ENCODE peak calls at places on chromosomes 13 and 19, in four cellular contexts. One of them, this sample, is unnamed.

GRCh38 chr13:93004919-93005318 is 221.7 kb upstream of the GPC6 start:
- DNase-seq in NT2/D1: peak; percentile 22
- DNase-seq in caudate nucleus: no peak
- DNase-seq in SHP77: no peak
- DNase-seq in this sample: peak; percentile 39

GRCh38 chr19:41501854-41502253 is 58.9 kb downstream of the ERICH4 start:
- DNase-seq in NT2/D1: no peak
- DNase-seq in SHP77: no peak
- DNase-seq in caudate nucleus: no peak
- DNase-seq in this sample: no peak

GRCh38 chr13:31038834-31039552 is 106.5 kb downstream of the TEX26 start:
- DNase-seq in SHP77: no peak
- DNase-seq in caudate nucleus: no peak
- DNase-seq in NT2/D1: no peak
- DNase-seq in this sample: no peak

GRCh38 chr19:3443840-3444694 is 36.3 kb downstream of the SMIM24 start:
- DNase-seq in SHP77: no peak
- DNase-seq in NT2/D1: peak; percentile 74
- DNase-seq in caudate nucleus: no peak
- DNase-seq in this sample: no peak

GRCh38 chr13:31200636-31200970 is 828 bp downstream of the B3GLCT start:
- DNase-seq in SHP77: peak; percentile 24
- DNase-seq in NT2/D1: no peak
- DNase-seq in caudate nucleus: no peak
- DNase-seq in this sample: no peak

GRCh38 chr19:3440082-3440481 is 40.2 kb downstream of the SMIM24 start:
- DNase-seq in NT2/D1: peak; percentile 27
- DNase-seq in caudate nucleus: no peak
- DNase-seq in SHP77: peak; percentile 30
- DNase-seq in this sample: no peak

GRCh38 chr19:51440846-51441409 is 17.3 kb downstream of the SIGLEC8 start:
- DNase-seq in SHP77: no peak
- DNase-seq in caudate nucleus: no peak
- DNase-seq in NT2/D1: no peak
- DNase-seq in this sample: no peak

GRCh38 chr13:30978981-30979956 is 46.8 kb downstream of the TEX26 start:
- DNase-seq in NT2/D1: peak; percentile 22
- DNase-seq in SHP77: peak; percentile 29
- DNase-seq in caudate nucleus: no peak
- DNase-seq in this sample: peak; percentile 60

GRCh38 chr13:33236021-33236420 is 49.5 kb downstream of the STARD13 start:
- DNase-seq in SHP77: no peak
- DNase-seq in caudate nucleus: no peak
- DNase-seq in NT2/D1: no peak
- DNase-seq in this sample: no peak

GRCh38 chr13:102847272-102848234 is 1.7 kb downstream of the ERCC5 start:
- DNase-seq in caudate nucleus: no peak
- DNase-seq in SHP77: peak; percentile 32
- DNase-seq in NT2/D1: no peak
- DNase-seq in this sample: no peak

GRCh38 chr13:36712785-36713184 is 39.0 kb downstream of the SERTM1 start:
- DNase-seq in SHP77: no peak
- DNase-seq in NT2/D1: no peak
- DNase-seq in caudate nucleus: no peak
- DNase-seq in this sample: no peak

GRCh38 chr19:13120817-13121216 is 2.8 kb downstream of the NACC1 start:
- DNase-seq in SHP77: no peak
- DNase-seq in caudate nucleus: no peak
- DNase-seq in NT2/D1: no peak
- DNase-seq in this sample: no peak

GRCh38 chr13:113741101-113741731 is 17.8 kb upstream of the TMEM255B start:
- DNase-seq in SHP77: no peak
- DNase-seq in caudate nucleus: no peak
- DNase-seq in NT2/D1: no peak
- DNase-seq in this sample: no peak

GRCh38 chr13:78024996-78025395 is 106.4 kb upstream of the EDNRB start:
- DNase-seq in SHP77: no peak
- DNase-seq in caudate nucleus: no peak
- DNase-seq in NT2/D1: no peak
- DNase-seq in this sample: no peak

GRCh38 chr19:34089566-34089965 is 82.7 kb upstream of the LSM14A start:
- DNase-seq in NT2/D1: no peak
- DNase-seq in SHP77: no peak
- DNase-seq in caudate nucleus: no peak
- DNase-seq in this sample: no peak

GRCh38 chr19:45090598-45090997 is 2.4 kb upstream of the PPP1R37 start:
- DNase-seq in SHP77: no peak
- DNase-seq in caudate nucleus: no peak
- DNase-seq in NT2/D1: no peak
- DNase-seq in this sample: no peak

GRCh38 chr19:310141-310651 is 19.0 kb upstream of the PLPP2 start:
- DNase-seq in caudate nucleus: no peak
- DNase-seq in NT2/D1: no peak
- DNase-seq in SHP77: no peak
- DNase-seq in this sample: no peak

GRCh38 chr13:45615501-45616101 is at the start of gene ERICH6B:
- DNase-seq in SHP77: no peak
- DNase-seq in caudate nucleus: no peak
- DNase-seq in NT2/D1: peak; percentile 39
- DNase-seq in this sample: peak; percentile 47

GRCh38 chr13:110123041-110123809 is 183.7 kb downstream of the COL4A1 start:
- DNase-seq in SHP77: no peak
- DNase-seq in NT2/D1: no peak
- DNase-seq in caudate nucleus: no peak
- DNase-seq in this sample: no peak

GRCh38 chr19:35140898-35141626 is 2.0 kb upstream of the FXYD7 start:
- DNase-seq in SHP77: peak; percentile 61
- DNase-seq in caudate nucleus: no peak
- DNase-seq in NT2/D1: peak; percentile 63
- DNase-seq in this sample: no peak

GRCh38 chr19:18932216-18932841 is 8.7 kb downstream of the HOMER3 start:
- DNase-seq in NT2/D1: peak; percentile 68
- DNase-seq in SHP77: peak; percentile 26
- DNase-seq in caudate nucleus: no peak
- DNase-seq in this sample: peak; percentile 85

GRCh38 chr19:13865578-13866462 is 11.1 kb upstream of the NANOS3 start:
- DNase-seq in SHP77: no peak
- DNase-seq in NT2/D1: no peak
- DNase-seq in caudate nucleus: no peak
- DNase-seq in this sample: no peak

GRCh38 chr19:3459322-3459881 is 20.9 kb downstream of the SMIM24 start:
- DNase-seq in caudate nucleus: no peak
- DNase-seq in NT2/D1: peak; percentile 79
- DNase-seq in SHP77: no peak
- DNase-seq in this sample: no peak

GRCh38 chr13:44921931-44922758 is 67.1 kb downstream of the NUFIP1 start:
- DNase-seq in NT2/D1: no peak
- DNase-seq in SHP77: peak; percentile 41
- DNase-seq in caudate nucleus: no peak
- DNase-seq in this sample: no peak

GRCh38 chr19:11982526-11982925 is 17.7 kb downstream of the ZNF763 start:
- DNase-seq in caudate nucleus: no peak
- DNase-seq in NT2/D1: peak; percentile 6
- DNase-seq in SHP77: no peak
- DNase-seq in this sample: no peak

GRCh38 chr19:10408511-10409291 is 5.4 kb upstream of the CDC37 start:
- DNase-seq in NT2/D1: no peak
- DNase-seq in caudate nucleus: no peak
- DNase-seq in SHP77: no peak
- DNase-seq in this sample: no peak

GRCh38 chr19:16161848-16162247 is 11.5 kb downstream of the CIB3 start:
- DNase-seq in NT2/D1: no peak
- DNase-seq in SHP77: no peak
- DNase-seq in caudate nucleus: no peak
- DNase-seq in this sample: no peak

GRCh38 chr13:84651288-84651687 is 769.0 kb upstream of the SLITRK1 start:
- DNase-seq in caudate nucleus: no peak
- DNase-seq in SHP77: no peak
- DNase-seq in NT2/D1: no peak
- DNase-seq in this sample: no peak

GRCh38 chr19:54506079-54506478 is 3.4 kb downstream of the LAIR2 start:
- DNase-seq in NT2/D1: no peak
- DNase-seq in SHP77: no peak
- DNase-seq in caudate nucleus: no peak
- DNase-seq in this sample: no peak

GRCh38 chr19:1473424-1473851 is 5.6 kb downstream of the C19orf25 start:
- DNase-seq in SHP77: no peak
- DNase-seq in NT2/D1: no peak
- DNase-seq in caudate nucleus: no peak
- DNase-seq in this sample: no peak

GRCh38 chr19:51142119-51142518 is at the start of gene SIGLEC7:
- DNase-seq in NT2/D1: no peak
- DNase-seq in caudate nucleus: no peak
- DNase-seq in SHP77: no peak
- DNase-seq in this sample: no peak

GRCh38 chr19:3691726-3692125 is 8.5 kb downstream of the PIP5K1C start:
- DNase-seq in caudate nucleus: no peak
- DNase-seq in SHP77: no peak
- DNase-seq in NT2/D1: no peak
- DNase-seq in this sample: no peak

GRCh38 chr13:92768592-92768991 is 458.0 kb upstream of the GPC6 start:
- DNase-seq in caudate nucleus: no peak
- DNase-seq in NT2/D1: no peak
- DNase-seq in SHP77: no peak
- DNase-seq in this sample: no peak

GRCh38 chr19:43616306-43616705 is 3.1 kb downstream of the ZNF428 start:
- DNase-seq in SHP77: no peak
- DNase-seq in NT2/D1: no peak
- DNase-seq in caudate nucleus: no peak
- DNase-seq in this sample: no peak

GRCh38 chr13:50197705-50198104 is 182.5 kb downstream of the KCNRG start:
- DNase-seq in caudate nucleus: no peak
- DNase-seq in SHP77: no peak
- DNase-seq in NT2/D1: no peak
- DNase-seq in this sample: no peak

GRCh38 chr13:31372454-31372853 is 172.7 kb downstream of the B3GLCT start:
- DNase-seq in SHP77: no peak
- DNase-seq in NT2/D1: no peak
- DNase-seq in caudate nucleus: no peak
- DNase-seq in this sample: no peak

GRCh38 chr13:108944760-108945159 is 315.3 kb downstream of the MYO16 start:
- DNase-seq in NT2/D1: no peak
- DNase-seq in SHP77: no peak
- DNase-seq in caudate nucleus: no peak
- DNase-seq in this sample: no peak

GRCh38 chr19:48990400-48990799 is 2.7 kb downstream of the GYS1 start:
- DNase-seq in caudate nucleus: no peak
- DNase-seq in NT2/D1: no peak
- DNase-seq in SHP77: no peak
- DNase-seq in this sample: no peak